ENCODE peak calls at places on chromosome 14, in six cellular contexts. K is pancreas; I is heart left ventricle; G is cardiac muscle cell; U is CD8-positive, alpha-beta T cell; M is right atrium auricular region. P is an unnamed sample.

GRCh38 chr14:106269029-106269428 is 742.6 kb downstream of the TMEM121 start:
- DNase-seq in K (no peak), M (no peak), I (no peak), U (no peak), G (no peak), P (no peak)

GRCh38 chr14:59803052-59803451 is 67.5 kb downstream of the RTN1 start:
- DNase-seq in G (no peak), I (no peak), M (no peak), K (no peak), U (no peak), P (no peak)

GRCh38 chr14:27372771-27373170 is 774.9 kb upstream of the NOVA1 start:
- DNase-seq in G (no peak), U (no peak), M (no peak), I (no peak), K (no peak), P (no peak)

GRCh38 chr14:86712176-86712575 is 1182.2 kb downstream of the FLRT2 start:
- DNase-seq in K (no peak), I (no peak), G (no peak), U (no peak), M (no peak), P (no peak)

GRCh38 chr14:20516921-20517320 is 11.6 kb downstream of the RNASE10 start:
- DNase-seq in K (no peak), G (no peak), M (no peak), I (no peak), U (no peak), P (no peak)

GRCh38 chr14:104386281-104386841 is 193.2 kb upstream of the C14orf180 start:
- DNase-seq in I (no peak), U (no peak), K (no peak), M (no peak), G (no peak), P (peak; percentile 22)

GRCh38 chr14:23638414-23639047 is 2.4 kb downstream of the DHRS2 start:
- DNase-seq in K (no peak), G (no peak), U (no peak), I (no peak), M (no peak), P (no peak)

GRCh38 chr14:75705014-75705413 is 44.0 kb downstream of the TTLL5 start:
- DNase-seq in G (no peak), M (no peak), U (no peak), I (no peak), K (no peak), P (no peak)

GRCh38 chr14:103597623-103598372 is 31.2 kb upstream of the KLC1 start:
- DNase-seq in I (no peak), U (no peak), K (no peak), G (no peak), M (peak; percentile 70), P (no peak)

GRCh38 chr14:46490150-46490769 is 161.3 kb downstream of the RPL10L start:
- DNase-seq in K (no peak), U (no peak), G (peak; percentile 5), M (no peak), I (no peak), P (peak; percentile 50)

GRCh38 chr14:94110552-94111181 is at the start of gene IFI27:
- DNase-seq in M (peak; percentile 87), U (no peak), K (no peak), I (no peak), G (no peak), P (no peak)

GRCh38 chr14:73763396-73763795 is 49.2 kb upstream of the PNMA1 start:
- DNase-seq in M (no peak), G (no peak), K (peak; percentile 54), U (no peak), I (no peak), P (no peak)

GRCh38 chr14:24979725-24980239 is 70.2 kb downstream of the STXBP6 start:
- DNase-seq in U (no peak), K (no peak), G (no peak), I (no peak), M (no peak), P (no peak)

GRCh38 chr14:23153891-23154796 is 29.3 kb downstream of the SLC7A8 start:
- DNase-seq in G (peak; percentile 43), U (no peak), K (peak; percentile 94), M (peak; percentile 96), I (peak; percentile 92), P (no peak)

GRCh38 chr14:63781686-63782085 is 53.8 kb upstream of the SGPP1 start:
- DNase-seq in M (no peak), U (no peak), I (no peak), K (no peak), G (no peak), P (no peak)

GRCh38 chr14:54976316-54976715 is 50.6 kb downstream of the WDHD1 start:
- DNase-seq in I (no peak), K (no peak), U (no peak), G (no peak), M (no peak), P (no peak)

GRCh38 chr14:63375772-63376171 is 57.0 kb upstream of the GPHB5 start:
- DNase-seq in M (no peak), G (no peak), K (no peak), I (no peak), U (no peak), P (no peak)

GRCh38 chr14:52078093-52078492 is 9.2 kb upstream of the NID2 start:
- DNase-seq in G (no peak), M (no peak), I (no peak), K (no peak), U (no peak), P (no peak)

GRCh38 chr14:91303091-91303923 is 58.8 kb upstream of the GPR68 start:
- DNase-seq in U (peak; percentile 60), I (peak; percentile 87), M (no peak), G (peak; percentile 67), K (no peak), P (peak; percentile 52)

GRCh38 chr14:99118046-99118721 is 153.8 kb downstream of the BCL11B start:
- DNase-seq in I (no peak), G (peak; percentile 36), M (peak; percentile 23), K (no peak), U (no peak), P (no peak)

GRCh38 chr14:65107200-65107599 is 4.9 kb upstream of the MAX start:
- DNase-seq in M (no peak), K (no peak), U (no peak), G (no peak), I (no peak), P (no peak)

GRCh38 chr14:92984896-92985295 is 61.9 kb downstream of the CHGA start:
- DNase-seq in I (no peak), U (no peak), K (no peak), M (no peak), G (no peak), P (no peak)

GRCh38 chr14:92987148-92987570 is 64.2 kb downstream of the CHGA start:
- DNase-seq in I (peak; percentile 22), M (no peak), G (no peak), K (no peak), U (no peak), P (no peak)

GRCh38 chr14:92985521-92985920 is 62.6 kb downstream of the CHGA start:
- DNase-seq in U (no peak), K (no peak), G (no peak), M (no peak), I (no peak), P (no peak)

GRCh38 chr14:92987713-92988510 is 65.0 kb downstream of the CHGA start:
- DNase-seq in I (peak; percentile 62), M (no peak), U (no peak), G (no peak), K (no peak), P (no peak)

DNA sequence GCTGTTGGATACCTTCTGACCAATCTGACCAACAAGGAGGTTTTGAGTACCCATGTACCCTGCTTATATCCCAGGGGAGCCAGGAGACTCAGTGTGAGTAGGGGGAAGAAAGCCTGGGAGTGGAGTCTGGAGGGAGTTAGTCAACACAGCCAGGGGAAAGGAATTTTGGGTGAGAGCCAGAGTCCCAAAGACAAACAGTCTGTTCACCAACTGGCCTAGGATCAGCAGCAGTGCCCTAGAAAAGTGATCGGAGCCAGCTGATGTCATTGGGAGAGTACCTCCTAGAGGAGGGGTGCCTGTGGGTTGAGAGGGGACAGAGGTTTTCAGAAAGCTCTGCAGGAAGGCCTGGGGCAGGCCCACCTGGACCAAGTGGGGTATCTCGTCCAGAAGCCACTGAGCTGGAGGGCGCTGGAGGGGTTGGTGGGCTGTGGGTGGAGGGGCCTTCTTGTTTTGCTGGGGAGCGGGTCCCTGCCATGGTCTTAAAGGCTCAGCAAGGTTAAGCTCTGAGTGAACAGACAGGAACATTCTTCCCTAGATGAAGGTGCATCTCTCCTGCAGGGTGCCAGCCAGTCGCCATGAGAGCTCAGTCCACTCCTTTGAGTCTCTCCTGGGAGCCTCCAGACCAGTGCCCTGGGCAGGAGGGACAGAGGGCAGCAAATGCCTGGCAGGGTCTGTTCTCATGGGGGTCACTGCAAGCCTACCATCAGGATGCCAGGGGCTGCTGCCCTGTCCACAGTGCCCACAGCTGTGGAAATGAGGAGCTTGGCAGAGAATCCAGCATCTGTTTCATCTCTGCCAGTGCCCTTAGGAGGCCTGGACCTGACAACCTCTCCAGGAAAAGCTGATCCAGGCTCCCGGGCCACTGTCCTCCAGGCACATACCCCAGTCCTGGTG is 63.6 kb downstream of the CHGA start:
- DNase-seq in U (no peak), I (peak; percentile 41), K (peak; percentile 71), G (no peak), M (no peak), P (no peak)
- H3K4me3 ChIP-seq in U (no peak overlapping the region), I (no peak overlapping the region), K (no peak overlapping the region), G (no peak overlapping the region), M (no peak overlapping the region), P (no peak overlapping the region)

DNA sequence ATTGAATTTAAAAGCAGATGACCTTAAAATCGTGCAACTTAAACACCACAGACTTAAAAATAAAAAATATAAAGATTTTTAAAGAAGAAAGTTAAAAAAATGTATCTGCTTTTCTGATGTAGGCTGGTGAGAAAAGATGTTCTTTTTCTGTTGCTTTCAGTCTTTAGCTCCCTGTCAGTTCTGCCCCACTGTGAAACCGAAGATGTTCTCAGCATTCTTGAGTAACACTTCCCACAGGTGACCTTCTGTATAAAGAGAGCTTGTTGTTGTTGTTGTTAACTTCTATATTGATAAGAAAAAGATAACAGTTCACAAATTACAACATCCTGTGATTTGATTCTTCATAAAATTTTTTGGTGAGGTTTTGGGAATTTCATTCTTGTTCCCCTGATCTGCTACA is 377.9 kb upstream of the RGS6 start:
- DNase-seq in M (no peak), G (no peak), U (no peak), I (no peak), K (no peak), P (no peak)
- H3K4me1 ChIP-seq in M (no peaks in the 10 kb centered on the region), G (peaks cover 22% of the 10 kb centered on the region), U (peaks cover 44% of the 10 kb centered on the region), I (no peaks in the 10 kb centered on the region), K (no peaks in the 10 kb centered on the region), P (peaks cover 53% of the 10 kb centered on the region)

GRCh38 chr14:45204241-45204640 is 48.8 kb downstream of the MIS18BP1 start:
- DNase-seq in G (no peak), U (no peak), K (no peak), I (no peak), M (no peak), P (no peak)

GRCh38 chr14:45199246-45199645 is 53.8 kb downstream of the MIS18BP1 start:
- DNase-seq in M (no peak), U (no peak), G (no peak), I (no peak), K (no peak), P (no peak)

GRCh38 chr14:45198551-45198950 is 54.5 kb downstream of the MIS18BP1 start:
- DNase-seq in K (no peak), I (no peak), U (no peak), G (no peak), M (no peak), P (no peak)

GRCh38 chr14:45201908-45202307 is 51.1 kb downstream of the MIS18BP1 start:
- DNase-seq in U (no peak), M (no peak), I (no peak), K (no peak), G (peak; percentile 26), P (peak; percentile 34)
- TF ChIP-seq CTCF in U (no peak), M (no peak), I (no peak), K (no peak), G (no peak), P (peak; percentile 16)

GRCh38 chr14:38127356-38127755 is 80.3 kb upstream of the SSTR1 start:
- DNase-seq in I (no peak), G (no peak), K (no peak), U (no peak), M (no peak), P (no peak)
- H3K4me3 ChIP-seq in I (no peak overlapping the region), G (no peak overlapping the region), K (no peak overlapping the region), U (no peak overlapping the region), M (no peak overlapping the region), P (no peak overlapping the region)

P was measured in Caco-2.